ENCODE peak calls at places on chromosomes 1 and 21, in eight cellular contexts. A, F, O, R, B, X, N and S are unnamed samples.
A peak's percentile ranks its signal among the peaks of the same experiment; 100 is the strongest.

GRCh38 chr21:26528882-26529281 is 44.2 kb downstream of the CYYR1 start:
- DNase-seq in A (no peak), F (no peak), O (no peak), R (no peak), B (no peak), X (no peak), N (no peak), S (no peak)

GRCh38 chr1:178126790-178127189 is 32.9 kb downstream of the RASAL2 start:
- DNase-seq in A (no peak), F (no peak), O (peak; percentile 88), R (peak; percentile 59), B (no peak), X (no peak), N (no peak), S (peak; percentile 13)

GRCh38 chr1:208332036-208332773 is 88.0 kb upstream of the PLXNA2 start:
- DNase-seq in A (no peak), F (no peak), O (no peak), R (no peak), B (no peak), X (no peak), N (no peak), S (no peak)

GRCh38 chr1:204438628-204439027 is 27.0 kb upstream of the PPP1R15B start:
- DNase-seq in A (no peak), F (no peak), O (peak; percentile 92), R (peak; percentile 90), B (no peak), X (no peak), N (peak; percentile 52), S (no peak)

GRCh38 chr21:35641271-35642016 is 418.9 kb downstream of the SETD4 start:
- DNase-seq in A (no peak), F (no peak), O (no peak), R (no peak), B (no peak), X (no peak), N (no peak), S (no peak)

GRCh38 chr1:92051948-92052347 is 22.2 kb downstream of the EPHX4 start:
- DNase-seq in A (no peak), F (no peak), O (no peak), R (no peak), B (no peak), X (no peak), N (no peak), S (no peak)

GRCh38 chr1:198275598-198275997 is 118.8 kb downstream of the NEK7 start:
- DNase-seq in A (no peak), F (no peak), O (no peak), R (no peak), B (no peak), X (no peak), N (no peak), S (no peak)

GRCh38 chr1:112674440-112674985 is at the start of gene MOV10:
- DNase-seq in A (peak; percentile 22), F (peak; percentile 42), O (peak; percentile 84), R (peak; percentile 90), B (peak; percentile 61), X (peak; percentile 46), N (peak; percentile 87), S (peak; percentile 81)

GRCh38 chr1:46686255-46686654 is 14.6 kb downstream of the TEX38 start:
- DNase-seq in A (no peak), F (no peak), O (peak; percentile 37), R (no peak), B (no peak), X (no peak), N (no peak), S (no peak)

GRCh38 chr1:209704584-209704983 is at the start of gene HSD11B1:
- DNase-seq in A (no peak), F (no peak), O (no peak), R (no peak), B (no peak), X (no peak), N (no peak), S (no peak)

GRCh38 chr1:10510520-10511493 is 36.1 kb downstream of the PEX14 start:
- DNase-seq in A (peak; percentile 55), F (no peak), O (peak; percentile 85), R (peak; percentile 89), B (no peak), X (peak; percentile 24), N (no peak), S (peak; percentile 66)

GRCh38 chr1:244400974-244401373 is 50.7 kb downstream of the ADSS2 start:
- DNase-seq in A (no peak), F (no peak), O (no peak), R (no peak), B (no peak), X (no peak), N (no peak), S (no peak)

GRCh38 chr1:234168061-234168724 is 205.1 kb upstream of the COA6 start:
- DNase-seq in A (no peak), F (no peak), O (no peak), R (no peak), B (no peak), X (no peak), N (no peak), S (no peak)

GRCh38 chr1:230581446-230582079 is 60.7 kb upstream of the COG2 start:
- DNase-seq in A (no peak), F (no peak), O (no peak), R (no peak), B (no peak), X (no peak), N (peak; percentile 57), S (no peak)

GRCh38 chr1:151972533-151973270 is 21.0 kb downstream of the S100A10 start:
- DNase-seq in A (no peak), F (no peak), O (peak; percentile 90), R (peak; percentile 94), B (no peak), X (no peak), N (peak; percentile 70), S (no peak)

GRCh38 chr1:88276158-88276557 is 407.9 kb upstream of the PKN2 start:
- DNase-seq in A (no peak), F (no peak), O (peak; percentile 79), R (no peak), B (no peak), X (no peak), N (no peak), S (peak; percentile 37)

GRCh38 chr1:119102051-119102450 is 38.4 kb downstream of the WARS2 start:
- DNase-seq in A (no peak), F (no peak), O (no peak), R (no peak), B (no peak), X (no peak), N (no peak), S (no peak)

GRCh38 chr1:168340796-168341510 is 60.3 kb downstream of the TBX19 start:
- DNase-seq in A (no peak), F (no peak), O (no peak), R (no peak), B (no peak), X (no peak), N (no peak), S (peak; percentile 8)

GRCh38 chr1:148161252-148161901 is 9.3 kb upstream of the NBPF11 start:
- DNase-seq in A (no peak), F (no peak), O (no peak), R (no peak), B (no peak), X (no peak), N (no peak), S (no peak)

GRCh38 chr1:109243860-109244552 is 5.3 kb upstream of the CELSR2 start:
- DNase-seq in A (no peak), F (no peak), O (no peak), R (no peak), B (peak; percentile 31), X (no peak), N (no peak), S (no peak)

GRCh38 chr1:25476186-25477097 is 45.7 kb downstream of the MACO1 start:
- DNase-seq in A (no peak), F (no peak), O (no peak), R (no peak), B (no peak), X (no peak), N (no peak), S (no peak)

GRCh38 chr1:25616932-25617625 is 488 bp downstream of the MAN1C1 start:
- DNase-seq in A (no peak), F (no peak), O (no peak), R (no peak), B (no peak), X (peak; percentile 18), N (peak; percentile 41), S (peak; percentile 26)

GRCh38 chr1:14220811-14221210 is 377.7 kb upstream of the KAZN start:
- DNase-seq in A (no peak), F (no peak), O (no peak), R (no peak), B (no peak), X (no peak), N (no peak), S (no peak)

GRCh38 chr21:21373969-21374368 is 375.8 kb downstream of the NCAM2 start:
- DNase-seq in A (no peak), F (no peak), O (no peak), R (no peak), B (no peak), X (no peak), N (no peak), S (no peak)

GRCh38 chr1:89953072-89953626 is 41.8 kb upstream of the ZNF326 start:
- DNase-seq in A (no peak), F (no peak), O (peak; percentile 66), R (peak; percentile 96), B (no peak), X (no peak), N (peak; percentile 78), S (peak; percentile 31)

GRCh38 chr1:35120458-35121133 is 41.4 kb downstream of the ZMYM1 start:
- DNase-seq in A (no peak), F (no peak), O (peak; percentile 24), R (no peak), B (no peak), X (peak; percentile 24), N (peak; percentile 75), S (peak; percentile 50)

GRCh38 chr1:233143266-233143665 is 152.3 kb downstream of the PCNX2 start:
- DNase-seq in A (no peak), F (no peak), O (no peak), R (no peak), B (no peak), X (no peak), N (no peak), S (no peak)

GRCh38 chr21:38955495-38955894 is 149.8 kb downstream of the ETS2 start:
- DNase-seq in A (no peak), F (no peak), O (no peak), R (no peak), B (no peak), X (no peak), N (no peak), S (no peak)

GRCh38 chr1:218217040-218217439 is 68.1 kb upstream of the RRP15 start:
- DNase-seq in A (no peak), F (no peak), O (no peak), R (no peak), B (no peak), X (peak; percentile 4), N (no peak), S (no peak)

GRCh38 chr1:89605692-89606091 is 27.2 kb upstream of the LRRC8C start:
- DNase-seq in A (no peak), F (no peak), O (peak; percentile 86), R (no peak), B (no peak), X (no peak), N (no peak), S (no peak)

GRCh38 chr1:24409535-24409934 is 4.0 kb downstream of the STPG1 start:
- DNase-seq in A (no peak), F (no peak), O (peak; percentile 70), R (no peak), B (no peak), X (no peak), N (no peak), S (no peak)

GRCh38 chr1:204065174-204065985 is 7.5 kb upstream of the SOX13 start:
- DNase-seq in A (no peak), F (no peak), O (peak; percentile 50), R (no peak), B (no peak), X (no peak), N (peak; percentile 74), S (no peak)

GRCh38 chr1:4626560-4627319 is 27.7 kb upstream of the AJAP1 start:
- DNase-seq in A (no peak), F (no peak), O (no peak), R (no peak), B (peak; percentile 27), X (no peak), N (no peak), S (no peak)

GRCh38 chr1:198437352-198437751 is 103.1 kb downstream of the ATP6V1G3 start:
- DNase-seq in A (no peak), F (no peak), O (no peak), R (no peak), B (no peak), X (no peak), N (no peak), S (no peak)